ENCODE peak calls at places on chromosomes 1 and 21, in seven cellular contexts. One of them, this sample, is unnamed.

GRCh38 chr1:2783435-2784397 is 17.8 kb downstream of the TTC34 start:
- DNase-seq in mammary epithelial cell: no peak
- DNase-seq in Peyer's patch: peak; percentile 32
- DNase-seq in CD8-positive, alpha-beta T cell: no peak
- DNase-seq in cardiac muscle cell: no peak
- DNase-seq in RWPE1: no peak
- DNase-seq in tibial nerve: no peak
- DNase-seq in this sample: no peak

GRCh38 chr1:158002630-158003408 is 9.4 kb downstream of the KIRREL1 start:
- DNase-seq in mammary epithelial cell: peak; percentile 38
- DNase-seq in Peyer's patch: no peak
- DNase-seq in CD8-positive, alpha-beta T cell: no peak
- DNase-seq in cardiac muscle cell: peak; percentile 77
- DNase-seq in RWPE1: no peak
- DNase-seq in tibial nerve: no peak
- DNase-seq in this sample: no peak

GRCh38 chr1:3577711-3578432 is 33.4 kb downstream of the MEGF6 start:
- DNase-seq in mammary epithelial cell: no peak
- DNase-seq in Peyer's patch: no peak
- DNase-seq in CD8-positive, alpha-beta T cell: no peak
- DNase-seq in cardiac muscle cell: peak; percentile 91
- DNase-seq in RWPE1: no peak
- DNase-seq in tibial nerve: no peak
- DNase-seq in this sample: no peak

GRCh38 chr1:51247022-51247421 is 10.9 kb downstream of the RNF11 start:
- DNase-seq in mammary epithelial cell: no peak
- DNase-seq in Peyer's patch: no peak
- DNase-seq in CD8-positive, alpha-beta T cell: no peak
- DNase-seq in cardiac muscle cell: no peak
- DNase-seq in RWPE1: no peak
- DNase-seq in tibial nerve: no peak
- DNase-seq in this sample: no peak

GRCh38 chr1:193367863-193368262 is 181.4 kb upstream of the B3GALT2 start:
- DNase-seq in mammary epithelial cell: no peak
- DNase-seq in Peyer's patch: no peak
- DNase-seq in CD8-positive, alpha-beta T cell: no peak
- DNase-seq in cardiac muscle cell: no peak
- DNase-seq in RWPE1: no peak
- DNase-seq in tibial nerve: no peak
- DNase-seq in this sample: no peak

GRCh38 chr1:93749894-93750301 is 68.3 kb upstream of the BCAR3 start:
- DNase-seq in mammary epithelial cell: no peak
- DNase-seq in Peyer's patch: no peak
- DNase-seq in CD8-positive, alpha-beta T cell: no peak
- DNase-seq in cardiac muscle cell: peak; percentile 34
- DNase-seq in RWPE1: no peak
- DNase-seq in tibial nerve: no peak
- DNase-seq in this sample: no peak

GRCh38 chr1:12464627-12465056 is 153.4 kb downstream of the DHRS3 start:
- DNase-seq in mammary epithelial cell: peak; percentile 65
- DNase-seq in Peyer's patch: no peak
- DNase-seq in CD8-positive, alpha-beta T cell: no peak
- DNase-seq in cardiac muscle cell: peak; percentile 95
- DNase-seq in RWPE1: no peak
- DNase-seq in tibial nerve: no peak
- DNase-seq in this sample: no peak

GRCh38 chr1:108000620-108001105 is 35.7 kb upstream of the VAV3 start:
- DNase-seq in mammary epithelial cell: peak; percentile 72
- DNase-seq in Peyer's patch: peak; percentile 86
- DNase-seq in CD8-positive, alpha-beta T cell: no peak
- DNase-seq in cardiac muscle cell: peak; percentile 93
- DNase-seq in RWPE1: no peak
- DNase-seq in tibial nerve: peak; percentile 17
- DNase-seq in this sample: no peak

GRCh38 chr1:157252473-157252872 is 114.3 kb upstream of the ETV3 start:
- DNase-seq in mammary epithelial cell: peak; percentile 57
- DNase-seq in Peyer's patch: no peak
- DNase-seq in CD8-positive, alpha-beta T cell: no peak
- DNase-seq in cardiac muscle cell: no peak
- DNase-seq in RWPE1: no peak
- DNase-seq in tibial nerve: no peak
- DNase-seq in this sample: no peak

GRCh38 chr21:46189213-46189958 is 5.1 kb upstream of the SPATC1L start:
- DNase-seq in mammary epithelial cell: peak; percentile 21
- DNase-seq in Peyer's patch: peak; percentile 11
- DNase-seq in CD8-positive, alpha-beta T cell: no peak
- DNase-seq in cardiac muscle cell: peak; percentile 59
- DNase-seq in RWPE1: no peak
- DNase-seq in tibial nerve: no peak
- DNase-seq in this sample: no peak

GRCh38 chr1:7262611-7263010 is 477.4 kb downstream of the CAMTA1 start:
- DNase-seq in mammary epithelial cell: peak; percentile 32
- DNase-seq in Peyer's patch: peak; percentile 63
- DNase-seq in CD8-positive, alpha-beta T cell: no peak
- DNase-seq in cardiac muscle cell: no peak
- DNase-seq in RWPE1: no peak
- DNase-seq in tibial nerve: no peak
- DNase-seq in this sample: no peak

GRCh38 chr1:7389201-7389785 is 381.8 kb upstream of the VAMP3 start:
- DNase-seq in mammary epithelial cell: no peak
- DNase-seq in Peyer's patch: peak; percentile 35
- DNase-seq in CD8-positive, alpha-beta T cell: no peak
- DNase-seq in cardiac muscle cell: peak; percentile 11
- DNase-seq in RWPE1: no peak
- DNase-seq in tibial nerve: no peak
- DNase-seq in this sample: no peak

GRCh38 chr1:180462099-180462498 is 40.3 kb downstream of the ACBD6 start:
- DNase-seq in mammary epithelial cell: no peak
- DNase-seq in Peyer's patch: no peak
- DNase-seq in CD8-positive, alpha-beta T cell: no peak
- DNase-seq in cardiac muscle cell: peak; percentile 3
- DNase-seq in RWPE1: no peak
- DNase-seq in tibial nerve: no peak
- DNase-seq in this sample: no peak

GRCh38 chr21:15967661-15968060 is 237.9 kb downstream of the USP25 start:
- DNase-seq in mammary epithelial cell: peak; percentile 17
- DNase-seq in Peyer's patch: no peak
- DNase-seq in CD8-positive, alpha-beta T cell: no peak
- DNase-seq in cardiac muscle cell: peak; percentile 22
- DNase-seq in RWPE1: peak; percentile 53
- DNase-seq in tibial nerve: no peak
- DNase-seq in this sample: no peak

GRCh38 chr1:42682739-42683529 is 716 bp downstream of the YBX1 start:
- DNase-seq in mammary epithelial cell: peak; percentile 69
- DNase-seq in Peyer's patch: peak; percentile 89
- DNase-seq in CD8-positive, alpha-beta T cell: peak; percentile 46
- DNase-seq in cardiac muscle cell: peak; percentile 77
- DNase-seq in RWPE1: peak; percentile 57
- DNase-seq in tibial nerve: peak; percentile 50
- DNase-seq in this sample: peak; percentile 56

GRCh38 chr21:35340273-35340672 is 291.2 kb upstream of the RUNX1 start:
- DNase-seq in mammary epithelial cell: no peak
- DNase-seq in Peyer's patch: peak; percentile 50
- DNase-seq in CD8-positive, alpha-beta T cell: no peak
- DNase-seq in cardiac muscle cell: no peak
- DNase-seq in RWPE1: no peak
- DNase-seq in tibial nerve: no peak
- DNase-seq in this sample: no peak

GRCh38 chr1:47708658-47709301 is 270.9 kb downstream of the FOXD2 start:
- DNase-seq in mammary epithelial cell: no peak
- DNase-seq in Peyer's patch: no peak
- DNase-seq in CD8-positive, alpha-beta T cell: no peak
- DNase-seq in cardiac muscle cell: peak; percentile 55
- DNase-seq in RWPE1: no peak
- DNase-seq in tibial nerve: no peak
- DNase-seq in this sample: no peak

GRCh38 chr1:162055062-162055461 is 14.4 kb upstream of the NOS1AP start:
- DNase-seq in mammary epithelial cell: peak; percentile 91
- DNase-seq in Peyer's patch: no peak
- DNase-seq in CD8-positive, alpha-beta T cell: no peak
- DNase-seq in cardiac muscle cell: peak; percentile 81
- DNase-seq in RWPE1: peak; percentile 85
- DNase-seq in tibial nerve: no peak
- DNase-seq in this sample: no peak

GRCh38 chr1:211928993-211929637 is 98.6 kb upstream of the LPGAT1 start:
- DNase-seq in mammary epithelial cell: peak; percentile 44
- DNase-seq in Peyer's patch: peak; percentile 81
- DNase-seq in CD8-positive, alpha-beta T cell: no peak
- DNase-seq in cardiac muscle cell: peak; percentile 52
- DNase-seq in RWPE1: peak; percentile 32
- DNase-seq in tibial nerve: no peak
- DNase-seq in this sample: no peak

GRCh38 chr1:87766737-87767136 is 438.1 kb downstream of the LMO4 start:
- DNase-seq in mammary epithelial cell: peak; percentile 18
- DNase-seq in Peyer's patch: no peak
- DNase-seq in CD8-positive, alpha-beta T cell: no peak
- DNase-seq in cardiac muscle cell: no peak
- DNase-seq in RWPE1: peak; percentile 49
- DNase-seq in tibial nerve: no peak
- DNase-seq in this sample: no peak

GRCh38 chr1:248828845-248829244 is 3.1 kb upstream of the SH3BP5L start:
- DNase-seq in mammary epithelial cell: peak; percentile 12
- DNase-seq in Peyer's patch: no peak
- DNase-seq in CD8-positive, alpha-beta T cell: no peak
- DNase-seq in cardiac muscle cell: peak; percentile 93
- DNase-seq in RWPE1: peak; percentile 50
- DNase-seq in tibial nerve: no peak
- DNase-seq in this sample: no peak

GRCh38 chr1:184049836-184050468 is 1.6 kb upstream of the TSEN15 start:
- DNase-seq in mammary epithelial cell: no peak
- DNase-seq in Peyer's patch: no peak
- DNase-seq in CD8-positive, alpha-beta T cell: no peak
- DNase-seq in cardiac muscle cell: no peak
- DNase-seq in RWPE1: no peak
- DNase-seq in tibial nerve: no peak
- DNase-seq in this sample: no peak

GRCh38 chr1:156308078-156308477 is 9.0 kb upstream of the VHLL start:
- DNase-seq in mammary epithelial cell: no peak
- DNase-seq in Peyer's patch: no peak
- DNase-seq in CD8-positive, alpha-beta T cell: no peak
- DNase-seq in cardiac muscle cell: peak; percentile 25
- DNase-seq in RWPE1: no peak
- DNase-seq in tibial nerve: no peak
- DNase-seq in this sample: no peak

DNA sequence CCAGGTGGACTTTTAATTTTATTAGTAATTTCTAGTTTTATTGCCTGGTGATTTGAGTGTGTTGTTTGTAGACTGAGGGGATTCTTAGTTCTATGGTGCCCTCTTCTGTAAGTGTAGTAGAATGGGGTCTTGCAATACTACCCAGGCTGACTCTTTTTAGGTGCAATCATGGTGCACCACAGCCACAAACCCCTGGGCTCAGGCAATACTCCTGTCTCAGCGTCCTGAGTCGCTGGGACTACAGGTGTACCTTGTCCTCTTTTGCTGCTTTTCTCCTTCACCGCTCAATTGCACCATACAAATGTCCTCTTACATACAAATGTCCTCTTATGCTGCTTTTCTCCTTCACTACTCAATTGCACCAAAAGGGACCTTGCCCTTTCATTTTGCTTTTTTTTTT is 43.1 kb downstream of the SCP2 start:
- DNase-seq in mammary epithelial cell: no peak
- DNase-seq in Peyer's patch: no peak
- DNase-seq in CD8-positive, alpha-beta T cell: no peak
- DNase-seq in cardiac muscle cell: peak; percentile 55
- DNase-seq in RWPE1: peak; percentile 11
- DNase-seq in tibial nerve: no peak
- DNase-seq in this sample: no peak
- H3K27ac ChIP-seq in mammary epithelial cell: no peak overlapping the region
- H3K27ac ChIP-seq in Peyer's patch: no peak overlapping the region
- H3K27ac ChIP-seq in CD8-positive, alpha-beta T cell: no peak overlapping the region
- H3K27ac ChIP-seq in cardiac muscle cell: no peak overlapping the region
- H3K27ac ChIP-seq in RWPE1: no peak overlapping the region
- H3K27ac ChIP-seq in tibial nerve: no peak overlapping the region
- H3K27ac ChIP-seq in this sample: no peak overlapping the region

GRCh38 chr1:160113407-160113806 is 2.2 kb upstream of the ATP1A2 start:
- DNase-seq in mammary epithelial cell: no peak
- DNase-seq in Peyer's patch: no peak
- DNase-seq in CD8-positive, alpha-beta T cell: no peak
- DNase-seq in cardiac muscle cell: no peak
- DNase-seq in RWPE1: no peak
- DNase-seq in tibial nerve: no peak
- DNase-seq in this sample: no peak
- H3K27ac ChIP-seq in mammary epithelial cell: no peak overlapping the region
- H3K27ac ChIP-seq in Peyer's patch: no peak overlapping the region
- H3K27ac ChIP-seq in CD8-positive, alpha-beta T cell: no peak overlapping the region
- H3K27ac ChIP-seq in cardiac muscle cell: peak overlapping the region; percentile 59
- H3K27ac ChIP-seq in RWPE1: no peak overlapping the region
- H3K27ac ChIP-seq in tibial nerve: peak overlapping the region; percentile 84
- H3K27ac ChIP-seq in this sample: peak overlapping the region; percentile 38

GRCh38 chr1:18481921-18482701 is 1.4 kb downstream of the KLHDC7A start:
- DNase-seq in mammary epithelial cell: no peak
- DNase-seq in Peyer's patch: no peak
- DNase-seq in CD8-positive, alpha-beta T cell: no peak
- DNase-seq in cardiac muscle cell: no peak
- DNase-seq in RWPE1: no peak
- DNase-seq in tibial nerve: no peak
- DNase-seq in this sample: no peak

GRCh38 chr1:18482721-18483425 is 2.1 kb downstream of the KLHDC7A start:
- DNase-seq in mammary epithelial cell: no peak
- DNase-seq in Peyer's patch: no peak
- DNase-seq in CD8-positive, alpha-beta T cell: no peak
- DNase-seq in cardiac muscle cell: no peak
- DNase-seq in RWPE1: no peak
- DNase-seq in tibial nerve: no peak
- DNase-seq in this sample: no peak

GRCh38 chr1:18479484-18479883 is 1.2 kb upstream of the KLHDC7A start:
- DNase-seq in mammary epithelial cell: no peak
- DNase-seq in Peyer's patch: no peak
- DNase-seq in CD8-positive, alpha-beta T cell: no peak
- DNase-seq in cardiac muscle cell: no peak
- DNase-seq in RWPE1: no peak
- DNase-seq in tibial nerve: no peak
- DNase-seq in this sample: no peak

GRCh38 chr1:18481190-18481920 is 625 bp downstream of the KLHDC7A start:
- DNase-seq in mammary epithelial cell: no peak
- DNase-seq in Peyer's patch: no peak
- DNase-seq in CD8-positive, alpha-beta T cell: no peak
- DNase-seq in cardiac muscle cell: no peak
- DNase-seq in RWPE1: no peak
- DNase-seq in tibial nerve: no peak
- DNase-seq in this sample: no peak

GRCh38 chr1:18480315-18481189 is at the start of gene KLHDC7A:
- DNase-seq in mammary epithelial cell: peak; percentile 20
- DNase-seq in Peyer's patch: no peak
- DNase-seq in CD8-positive, alpha-beta T cell: no peak
- DNase-seq in cardiac muscle cell: no peak
- DNase-seq in RWPE1: peak; percentile 28
- DNase-seq in tibial nerve: no peak
- DNase-seq in this sample: no peak
- H3K27ac ChIP-seq in mammary epithelial cell: no peak within 1 kb of the TSS
- H3K27ac ChIP-seq in Peyer's patch: no peak within 1 kb of the TSS
- H3K27ac ChIP-seq in CD8-positive, alpha-beta T cell: no peak within 1 kb of the TSS
- H3K27ac ChIP-seq in cardiac muscle cell: no peak within 1 kb of the TSS
- H3K27ac ChIP-seq in RWPE1: peak within 1 kb of the TSS; percentile 23
- H3K27ac ChIP-seq in tibial nerve: no peak within 1 kb of the TSS
- H3K27ac ChIP-seq in this sample: no peak within 1 kb of the TSS

DNA sequence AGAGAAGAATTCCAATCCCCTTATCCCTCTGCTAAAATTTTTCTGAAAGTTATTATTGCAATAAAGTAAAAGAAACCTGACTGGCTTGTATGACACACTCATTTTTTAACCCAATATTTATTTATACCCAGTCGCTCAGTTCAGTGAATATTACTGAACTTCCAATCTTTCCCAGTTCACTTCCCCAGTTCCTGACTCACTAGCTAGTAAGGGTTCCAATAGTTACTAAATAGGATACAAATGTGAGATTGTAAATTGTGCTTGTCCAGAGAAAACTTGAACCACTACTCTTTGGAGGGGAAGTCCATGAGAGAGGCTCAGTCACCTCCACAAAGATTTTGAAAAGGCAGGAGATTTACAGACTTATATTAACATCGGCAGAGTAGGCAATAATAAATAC is 31.4 kb downstream of the PRDX6 start:
- DNase-seq in mammary epithelial cell: peak; percentile 4
- DNase-seq in Peyer's patch: no peak
- DNase-seq in CD8-positive, alpha-beta T cell: no peak
- DNase-seq in cardiac muscle cell: no peak
- DNase-seq in RWPE1: no peak
- DNase-seq in tibial nerve: no peak
- DNase-seq in this sample: no peak
- H3K27ac ChIP-seq in mammary epithelial cell: no peak overlapping the region
- H3K27ac ChIP-seq in Peyer's patch: no peak overlapping the region
- H3K27ac ChIP-seq in CD8-positive, alpha-beta T cell: no peak overlapping the region
- H3K27ac ChIP-seq in cardiac muscle cell: no peak overlapping the region
- H3K27ac ChIP-seq in RWPE1: no peak overlapping the region
- H3K27ac ChIP-seq in tibial nerve: no peak overlapping the region
- H3K27ac ChIP-seq in this sample: no peak overlapping the region